ENCODE peak calls at places on chromosomes 11 and 22, in six cellular contexts. N is NCI-H1436, O is fibroblast of pulmonary artery, X is uterus, Y is HCEC 1CT, J is GM13977. V is an unnamed sample.

GRCh38 chr22:36986242-36986821 is 32.9 kb downstream of the TST start:
- DNase-seq in N (no peak), O (no peak), X (no peak), Y (peak), J (peak), V (no peak)

GRCh38 chr11:31690041-31690440 is 121.1 kb downstream of the PAX6 start:
- DNase-seq in N (no peak), O (peak), X (no peak), Y (no peak), J (no peak), V (no peak)

GRCh38 chr22:46330426-46330825 is 5.1 kb upstream of the TRMU start:
- DNase-seq in N (no peak), O (no peak), X (no peak), Y (no peak), J (no peak), V (no peak)

GRCh38 chr11:70230840-70231710 is 28.0 kb downstream of the FADD start:
- DNase-seq in N (no peak), O (no peak), X (no peak), Y (no peak), J (no peak), V (no peak)

GRCh38 chr11:33830903-33831648 is 56.8 kb upstream of the FBXO3 start:
- DNase-seq in N (no peak), O (no peak), X (no peak), Y (no peak), J (no peak), V (no peak)

GRCh38 chr22:27146871-27147591 is 489.6 kb downstream of the MIAT start:
- DNase-seq in N (no peak), O (no peak), X (no peak), Y (no peak), J (no peak), V (no peak)

GRCh38 chr11:106091480-106092123 is 14.1 kb downstream of the AASDHPPT start:
- DNase-seq in N (no peak), O (peak), X (no peak), Y (peak), J (peak), V (no peak)

GRCh38 chr22:17117890-17118289 is 3.3 kb downstream of the TMEM121B start:
- DNase-seq in N (no peak), O (no peak), X (no peak), Y (no peak), J (no peak), V (no peak)

GRCh38 chr11:19673924-19674390 is 38.7 kb upstream of the NAV2 start:
- DNase-seq in N (no peak), O (peak), X (peak), Y (no peak), J (no peak), V (peak)

GRCh38 chr22:37229012-37229804 is 14.9 kb downstream of the RAC2 start:
- DNase-seq in N (no peak), O (peak), X (no peak), Y (peak), J (no peak), V (no peak)

GRCh38 chr11:45599161-45599943 is 66.1 kb downstream of the CHST1 start:
- DNase-seq in N (no peak), O (no peak), X (no peak), Y (no peak), J (no peak), V (no peak)

GRCh38 chr11:75264356-75264755 is 23.8 kb downstream of the TPBGL start:
- DNase-seq in N (no peak), O (no peak), X (peak), Y (no peak), J (no peak), V (no peak)

GRCh38 chr11:34997872-34998548 is 81.6 kb downstream of the PDHX start:
- DNase-seq in N (no peak), O (peak), X (no peak), Y (peak), J (peak), V (no peak)

GRCh38 chr11:106642331-106642730 is 375.9 kb downstream of the GUCY1A2 start:
- DNase-seq in N (no peak), O (peak), X (no peak), Y (peak), J (no peak), V (no peak)

GRCh38 chr11:124873980-124874379 is 8.7 kb downstream of the ROBO3 start:
- DNase-seq in N (no peak), O (no peak), X (no peak), Y (no peak), J (no peak), V (no peak)

GRCh38 chr11:40686765-40687164 is 772.7 kb downstream of the LRRC4C start:
- DNase-seq in N (no peak), O (no peak), X (no peak), Y (no peak), J (no peak), V (no peak)

GRCh38 chr11:66081505-66081904 is 11.4 kb downstream of the PACS1 start:
- DNase-seq in N (no peak), O (peak), X (no peak), Y (no peak), J (peak), V (peak)

GRCh38 chr11:19864141-19865120 is 151.8 kb downstream of the NAV2 start:
- DNase-seq in N (no peak), O (peak), X (no peak), Y (no peak), J (no peak), V (no peak)

GRCh38 chr11:77212314-77213007 is 84.4 kb downstream of the MYO7A start:
- DNase-seq in N (no peak), O (no peak), X (no peak), Y (no peak), J (no peak), V (no peak)

GRCh38 chr22:29704528-29705285 is 15.1 kb upstream of the CABP7 start:
- DNase-seq in N (no peak), O (peak), X (no peak), Y (peak), J (no peak), V (no peak)

GRCh38 chr11:69215784-69216415 is 60.2 kb downstream of the SMIM38 start:
- DNase-seq in N (no peak), O (no peak), X (no peak), Y (peak), J (no peak), V (no peak)

GRCh38 chr11:41872458-41872857 is 413.0 kb upstream of the LRRC4C start:
- DNase-seq in N (no peak), O (no peak), X (no peak), Y (no peak), J (no peak), V (no peak)

GRCh38 chr11:78704811-78705210 is 130.1 kb upstream of the NARS2 start:
- DNase-seq in N (no peak), O (no peak), X (no peak), Y (no peak), J (no peak), V (no peak)

GRCh38 chr11:69335461-69336386 is 41.8 kb downstream of the MYEOV start:
- DNase-seq in N (no peak), O (no peak), X (no peak), Y (no peak), J (no peak), V (no peak)

V was measured in suprapubic skin.